ENCODE peak calls at places on chromosomes 16 and 17, in four cellular contexts. N is hepatic stellate cell, O is left ventricle myocardium inferior, D is GM12892. V is an unnamed sample.

GRCh38 chr17:36534117-36534880 is at the start of gene MYO19:
- DNase-seq in N (peak), D (peak), O (peak), V (no peak)

GRCh38 chr17:17417718-17418151 is 59.1 kb upstream of the MED9 start:
- DNase-seq in D (no peak), N (no peak), O (no peak), V (no peak)

GRCh38 chr17:29954405-29954804 is 13.0 kb downstream of the EFCAB5 start:
- DNase-seq in O (no peak), N (no peak), D (no peak), V (no peak)

GRCh38 chr17:78736526-78737079 is 45.5 kb downstream of the CYTH1 start:
- DNase-seq in N (no peak), D (no peak), O (peak), V (no peak)

GRCh38 chr16:15509593-15510520 is 75.5 kb downstream of the BMERB1 start:
- DNase-seq in O (no peak), N (peak), D (no peak), V (no peak)

GRCh38 chr16:58002411-58002790 is 1.2 kb downstream of the USB1 start:
- DNase-seq in D (no peak), N (no peak), O (no peak), V (no peak)

GRCh38 chr16:28877642-28877975 is 679 bp upstream of the ATP2A1 start:
- DNase-seq in N (no peak), D (no peak), O (no peak), V (no peak)

GRCh38 chr16:80323187-80323807 is 217.5 kb upstream of the DYNLRB2 start:
- DNase-seq in O (no peak), D (no peak), N (no peak), V (no peak)

GRCh38 chr16:14566599-14566998 is 63.5 kb downstream of the PARN start:
- DNase-seq in N (no peak), D (no peak), O (no peak), V (no peak)

GRCh38 chr17:29190039-29190438 is 9.8 kb upstream of the MYO18A start:
- DNase-seq in N (no peak), D (no peak), O (no peak), V (no peak)

GRCh38 chr16:82995927-82996441 is 369.2 kb downstream of the CDH13 start:
- DNase-seq in O (no peak), D (no peak), N (peak), V (no peak)

GRCh38 chr17:80931421-80932265 is 60.0 kb upstream of the CHMP6 start:
- DNase-seq in N (peak), D (no peak), O (no peak), V (peak)

V was measured in SK-N-MC.